ENCODE peak calls at places on chromosomes 5 and 9, in seven cellular contexts. T, G, Y, Z, V, K and E are unnamed samples.

GRCh38 chr9:108291586-108291932 is 564.2 kb downstream of the ACTL7B start:
- DNase-seq in Y (no peak), V (no peak), Z (no peak), G (no peak), K (no peak), T (no peak), E (no peak)

GRCh38 chr5:34484591-34485228 is 171.4 kb upstream of the RAI14 start:
- DNase-seq in Z (no peak), K (peak), V (peak), G (no peak), T (peak), Y (peak), E (no peak)

GRCh38 chr9:122325124-122325523 is 45.7 kb upstream of the PTGS1 start:
- DNase-seq in K (no peak), Z (peak), V (peak), T (peak), G (peak), Y (no peak), E (peak)

GRCh38 chr5:90473321-90474234 is 993 bp downstream of the MBLAC2 start:
- DNase-seq in V (peak), G (peak), K (peak), T (peak), Z (peak), Y (peak), E (peak)

GRCh38 chr5:171425596-171426244 is 6.3 kb downstream of the FGF18 start:
- DNase-seq in V (no peak), Z (no peak), K (no peak), T (no peak), Y (peak), G (no peak), E (peak)

GRCh38 chr9:85431396-85432102 is 310.2 kb downstream of the AGTPBP1 start:
- DNase-seq in V (no peak), G (peak), Y (no peak), T (peak), Z (no peak), K (peak), E (no peak)

GRCh38 chr9:95048225-95049087 is 269.1 kb downstream of the FANCC start:
- DNase-seq in G (peak), T (no peak), Z (peak), V (no peak), Y (peak), K (peak), E (peak)

GRCh38 chr5:99795026-99795425 is 740.1 kb upstream of the FAM174A start:
- DNase-seq in Y (no peak), V (no peak), K (no peak), T (peak), Z (no peak), G (no peak), E (no peak)

GRCh38 chr9:4320021-4320420 is 20.2 kb upstream of the GLIS3 start:
- DNase-seq in T (no peak), G (no peak), Y (no peak), Z (no peak), K (no peak), V (no peak), E (no peak)

GRCh38 chr9:74672237-74672636 is 175.1 kb downstream of the RORB start:
- DNase-seq in Y (no peak), V (no peak), Z (no peak), K (no peak), T (no peak), G (no peak), E (no peak)

GRCh38 chr5:72129730-72130129 is 22.5 kb downstream of the MAP1B start:
- DNase-seq in K (no peak), T (peak), Z (no peak), Y (no peak), V (peak), G (no peak), E (no peak)

GRCh38 chr9:38000332-38000731 is 68.7 kb downstream of the SHB start:
- DNase-seq in G (no peak), T (no peak), K (no peak), Y (peak), Z (no peak), V (no peak), E (no peak)

GRCh38 chr9:71783120-71783523 is 14.8 kb upstream of the CEMIP2 start:
- DNase-seq in G (no peak), K (peak), Y (peak), V (peak), T (no peak), Z (peak), E (no peak)

GRCh38 chr5:143488372-143488771 is 84.9 kb upstream of the NR3C1 start:
- DNase-seq in G (no peak), Z (no peak), V (no peak), K (no peak), Y (no peak), T (no peak), E (no peak)

GRCh38 chr9:35852876-35853865 is 17.0 kb downstream of the OR13J1 start:
- DNase-seq in T (no peak), G (no peak), V (no peak), Z (no peak), K (no peak), Y (peak), E (no peak)

GRCh38 chr5:89981871-89982773 is 427.4 kb downstream of the CETN3 start:
- DNase-seq in K (peak), V (no peak), T (no peak), Y (no peak), Z (no peak), G (peak), E (no peak)

GRCh38 chr5:170963521-170963920 is 101.7 kb downstream of the RANBP17 start:
- DNase-seq in Y (no peak), K (no peak), Z (no peak), V (no peak), T (no peak), G (no peak), E (no peak)

GRCh38 chr5:103119067-103119764 is 722 bp downstream of the GIN1 start:
- DNase-seq in G (no peak), V (peak), Z (peak), T (peak), K (peak), Y (no peak), E (no peak)

GRCh38 chr9:35673132-35673997 is at the start of gene CA9:
- DNase-seq in V (no peak), Y (no peak), T (no peak), G (no peak), Z (peak), K (no peak), E (peak)

GRCh38 chr9:15834541-15834940 is 281.7 kb downstream of the CCDC171 start:
- DNase-seq in T (peak), G (peak), Y (no peak), Z (no peak), K (peak), V (peak), E (peak)

GRCh38 chr9:122849546-122849945 is 21.2 kb upstream of the PDCL start:
- DNase-seq in Y (no peak), G (no peak), Z (no peak), V (no peak), K (no peak), T (no peak), E (peak)

GRCh38 chr5:14595189-14595588 is 13.6 kb downstream of the OTULINL start:
- DNase-seq in K (no peak), G (peak), Y (no peak), Z (no peak), T (no peak), V (no peak), E (no peak)

GRCh38 chr5:115428248-115428647 is 116.3 kb downstream of the FEM1C start:
- DNase-seq in V (no peak), Y (no peak), Z (no peak), K (no peak), G (no peak), T (no peak), E (no peak)

GRCh38 chr5:142601432-142601831 is 84.5 kb downstream of the FGF1 start:
- DNase-seq in V (no peak), Z (no peak), Y (no peak), T (no peak), G (no peak), K (no peak), E (no peak)

GRCh38 chr5:1747803-1748085 is 51.9 kb downstream of the MRPL36 start:
- DNase-seq in V (no peak), G (no peak), Z (no peak), T (no peak), K (no peak), Y (no peak), E (peak)

GRCh38 chr5:8844847-8845246 is 701.0 kb downstream of the SEMA5A start:
- DNase-seq in V (peak), Z (no peak), G (no peak), K (no peak), Y (no peak), T (no peak), E (peak)

GRCh38 chr9:92607088-92607487 is 62.8 kb downstream of the IPPK start:
- DNase-seq in K (no peak), V (peak), Z (no peak), Y (no peak), T (peak), G (peak), E (peak)

GRCh38 chr5:14696057-14696456 is 31.5 kb downstream of the OTULIN start:
- DNase-seq in K (no peak), T (no peak), V (peak), Z (no peak), G (peak), Y (no peak), E (no peak)

GRCh38 chr9:133818444-133818843 is 80.3 kb upstream of the SARDH start:
- DNase-seq in T (peak), V (peak), G (peak), K (no peak), Z (peak), Y (no peak), E (no peak)

GRCh38 chr5:68253612-68254341 is 38.2 kb downstream of the PIK3R1 start:
- DNase-seq in K (no peak), G (no peak), Z (no peak), Y (no peak), T (no peak), V (no peak), E (no peak)

GRCh38 chr5:142929602-142930001 is 159.4 kb downstream of the ARHGAP26 start:
- DNase-seq in T (no peak), G (no peak), Y (no peak), Z (no peak), V (no peak), K (no peak), E (no peak)

GRCh38 chr5:159258361-159258760 is 4.7 kb upstream of the UBLCP1 start:
- DNase-seq in V (no peak), Y (no peak), G (no peak), Z (no peak), K (no peak), T (no peak), E (no peak)

GRCh38 chr5:149870697-149871096 is 73.9 kb downstream of the PDE6A start:
- DNase-seq in K (no peak), G (no peak), T (no peak), V (no peak), Z (no peak), Y (no peak), E (no peak)

GRCh38 chr5:175602171-175602570 is 55.7 kb upstream of the HRH2 start:
- DNase-seq in Z (no peak), V (no peak), T (no peak), K (no peak), Y (no peak), G (no peak), E (no peak)

GRCh38 chr9:3578786-3579185 is 53.0 kb upstream of the RFX3 start:
- DNase-seq in Z (no peak), V (peak), G (peak), Y (no peak), K (peak), T (peak), E (peak)

GRCh38 chr9:9257999-9258398 is 1354.8 kb downstream of the PTPRD start:
- DNase-seq in G (no peak), V (no peak), T (no peak), Z (no peak), K (no peak), Y (no peak), E (no peak)

GRCh38 chr9:16417101-16417500 is 453.4 kb downstream of the BNC2 start:
- DNase-seq in K (peak), G (peak), Y (no peak), Z (no peak), V (peak), T (peak), E (no peak)

GRCh38 chr9:35664531-35665470 is at the start of gene ARHGEF39:
- DNase-seq in T (peak), G (peak), Z (peak), Y (peak), V (peak), K (peak), E (peak)

GRCh38 chr5:87121315-87122170 is 146.1 kb upstream of the RASA1 start:
- DNase-seq in Y (no peak), K (peak), V (peak), Z (peak), T (peak), G (peak), E (peak)

GRCh38 chr5:14118551-14119320 is 24.4 kb upstream of the TRIO start:
- DNase-seq in V (no peak), T (no peak), G (no peak), Y (peak), Z (no peak), K (no peak), E (no peak)

DNA sequence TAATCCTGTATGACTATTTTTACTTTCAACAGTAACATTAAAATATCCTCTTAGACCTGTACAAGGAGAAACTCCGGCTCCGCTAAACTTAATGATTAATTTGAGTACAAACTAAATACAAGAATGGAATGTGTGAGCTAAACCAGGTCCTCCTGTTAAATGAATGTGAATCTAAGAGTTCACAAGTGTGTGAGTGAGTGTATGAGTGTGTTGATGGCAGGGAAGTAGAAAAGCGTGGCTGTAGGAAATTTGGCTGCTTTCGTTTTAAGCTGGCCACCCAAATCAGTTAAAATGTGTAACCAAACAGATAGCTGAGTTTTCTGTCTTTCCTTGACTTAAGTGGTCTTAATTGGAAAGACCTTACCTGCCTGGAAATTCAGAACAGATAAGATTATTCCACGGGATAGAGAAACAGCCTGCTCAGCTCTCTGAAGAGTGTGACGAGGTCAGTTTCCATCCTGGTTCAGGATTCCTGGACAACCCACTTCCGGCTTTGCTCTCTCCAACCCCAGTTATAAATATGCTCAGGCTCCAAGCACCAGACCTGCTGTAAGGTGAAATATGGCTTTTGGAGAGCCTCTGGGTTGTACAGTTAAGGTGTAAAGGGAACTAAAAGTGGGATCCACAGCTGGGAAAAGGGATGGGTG is 908.6 kb upstream of the EDIL3 start:
- DNase-seq in Y (no peak), T (no peak), V (peak), K (peak), G (peak), Z (peak), E (no peak)
- H2AFZ ChIP-seq in Y (no peak), T (no peak), V (no peak), K (peak), G (peak), Z (peak), E (peak)

GRCh38 chr9:21567926-21568325 is 85.8 kb upstream of the IFNE start:
- DNase-seq in G (no peak), K (no peak), V (no peak), Z (no peak), T (no peak), Y (no peak), E (no peak)
- H2AFZ ChIP-seq in G (no peak), K (no peak), V (no peak), Z (no peak), T (no peak), Y (no peak), E (no peak)

GRCh38 chr9:2109066-2109650 is 94.0 kb downstream of the SMARCA2 start:
- DNase-seq in K (no peak), V (peak), Y (no peak), G (no peak), T (peak), Z (no peak), E (no peak)
- H2AFZ ChIP-seq in K (no peak), V (no peak), Y (no peak), G (no peak), T (no peak), Z (no peak), E (no peak)

DNA sequence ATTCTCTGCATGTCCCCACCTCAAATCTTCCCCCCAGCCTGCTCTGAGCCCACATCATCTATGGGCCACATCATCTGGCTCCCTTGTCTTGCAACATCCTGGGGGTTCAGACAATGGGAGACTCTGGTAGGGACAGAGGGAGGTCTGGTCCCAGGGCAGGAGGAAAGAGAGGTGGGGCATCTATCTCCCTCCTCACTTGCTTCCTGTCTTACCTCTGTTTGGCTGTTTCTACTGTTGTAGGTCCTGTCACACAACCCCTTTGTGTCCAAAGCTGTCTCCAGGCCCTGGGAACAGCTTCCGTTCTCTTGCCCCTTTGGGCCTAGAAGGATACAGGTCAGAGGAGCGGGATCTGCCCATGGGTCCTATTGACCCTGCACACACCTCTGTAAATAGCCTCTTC is 227.2 kb downstream of the NSG2 start:
- DNase-seq in G (no peak), K (no peak), T (no peak), Z (no peak), V (no peak), Y (no peak), E (no peak)
- H2AFZ ChIP-seq in G (no peak), K (no peak), T (no peak), Z (no peak), V (no peak), Y (no peak), E (no peak)

GRCh38 chr9:80235752-80236151 is 664.0 kb downstream of the TLE4 start:
- DNase-seq in Y (no peak), V (no peak), G (no peak), T (no peak), Z (no peak), K (no peak), E (no peak)

GRCh38 chr9:80233102-80233843 is 661.5 kb downstream of the TLE4 start:
- DNase-seq in K (no peak), T (no peak), V (no peak), Z (no peak), Y (no peak), G (no peak), E (no peak)

DNA sequence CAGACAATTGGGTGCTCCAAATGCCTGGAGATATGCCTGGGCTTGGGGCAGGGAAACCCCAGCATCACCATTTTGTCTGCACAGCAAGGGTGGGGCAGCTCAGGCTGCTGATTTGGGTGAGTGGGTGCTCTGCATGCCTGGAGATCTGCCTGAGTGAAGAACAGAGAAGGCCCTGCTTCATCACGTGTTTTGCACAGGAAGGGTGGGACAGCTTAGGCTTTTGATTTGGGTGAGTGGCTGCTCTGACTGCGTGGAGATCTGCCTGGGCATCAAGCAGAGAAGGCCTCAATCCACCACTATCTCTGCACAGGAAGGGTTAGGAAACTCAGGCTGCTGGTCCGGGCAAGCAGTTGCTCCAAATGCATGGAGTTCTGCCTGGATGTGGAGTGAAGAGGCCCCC is 660.1 kb downstream of the TLE4 start:
- DNase-seq in Y (no peak), V (no peak), Z (no peak), K (no peak), G (no peak), T (no peak), E (no peak)
- H2AFZ ChIP-seq in Y (no peak), V (no peak), Z (no peak), K (no peak), G (no peak), T (no peak), E (no peak)

GRCh38 chr9:131529597-131530545 is 1.2 kb downstream of the UCK1 start:
- DNase-seq in Y (no peak), K (no peak), G (no peak), V (no peak), Z (no peak), T (no peak), E (peak)
- H2AFZ ChIP-seq in Y (no peak), K (peak), G (peak), V (peak), Z (no peak), T (peak), E (peak)